ENCODE peak calls at places on chromosomes 12 and 14, in four cellular contexts. One of them, this sample, is unnamed. For H3K4me1, the result is how much of the 10 kb centered on the place peaks cover.

GRCh38 chr14:35558680-35559079 is 24.7 kb downstream of the INSM2 start:
- DNase-seq in fibroblast of lung: no peak
- DNase-seq in heart right ventricle: no peak
- DNase-seq in right lobe of liver: no peak
- DNase-seq in this sample: no peak

GRCh38 chr14:24117179-24117578 is 2.4 kb upstream of the NRL start:
- DNase-seq in fibroblast of lung: no peak
- DNase-seq in heart right ventricle: no peak
- DNase-seq in right lobe of liver: peak
- DNase-seq in this sample: no peak

GRCh38 chr14:101772770-101773169 is 11.3 kb downstream of the PPP2R5C start:
- DNase-seq in heart right ventricle: no peak
- DNase-seq in fibroblast of lung: no peak
- DNase-seq in right lobe of liver: no peak
- DNase-seq in this sample: no peak

GRCh38 chr12:59678759-59679411 is 83.1 kb downstream of the SLC16A7 start:
- DNase-seq in heart right ventricle: peak
- DNase-seq in fibroblast of lung: no peak
- DNase-seq in right lobe of liver: no peak
- DNase-seq in this sample: no peak

GRCh38 chr12:23686095-23686494 is 263.4 kb downstream of the SOX5 start:
- DNase-seq in fibroblast of lung: peak
- DNase-seq in heart right ventricle: no peak
- DNase-seq in right lobe of liver: no peak
- DNase-seq in this sample: no peak

GRCh38 chr12:124641591-124641990 is 74.2 kb upstream of the NCOR2 start:
- DNase-seq in right lobe of liver: no peak
- DNase-seq in fibroblast of lung: no peak
- DNase-seq in heart right ventricle: no peak
- DNase-seq in this sample: no peak

GRCh38 chr12:78645956-78646355 is 218.6 kb upstream of the SYT1 start:
- DNase-seq in right lobe of liver: no peak
- DNase-seq in fibroblast of lung: no peak
- DNase-seq in heart right ventricle: no peak
- DNase-seq in this sample: no peak

GRCh38 chr12:100128509-100128908 is 14.2 kb downstream of the BLTP3B start:
- DNase-seq in fibroblast of lung: peak
- DNase-seq in right lobe of liver: no peak
- DNase-seq in heart right ventricle: peak
- DNase-seq in this sample: no peak

GRCh38 chr12:82874935-82875334 is 188.2 kb downstream of the TMTC2 start:
- DNase-seq in fibroblast of lung: peak
- DNase-seq in heart right ventricle: no peak
- DNase-seq in right lobe of liver: no peak
- DNase-seq in this sample: no peak

GRCh38 chr14:69650948-69651369 is 39.6 kb downstream of the SUSD6 start:
- DNase-seq in right lobe of liver: no peak
- DNase-seq in heart right ventricle: no peak
- DNase-seq in fibroblast of lung: no peak
- DNase-seq in this sample: no peak

GRCh38 chr14:69657961-69658360 is 46.6 kb downstream of the SUSD6 start:
- DNase-seq in fibroblast of lung: peak
- DNase-seq in heart right ventricle: no peak
- DNase-seq in right lobe of liver: peak
- DNase-seq in this sample: no peak

GRCh38 chr14:69652942-69653680 is 41.7 kb downstream of the SUSD6 start:
- DNase-seq in heart right ventricle: no peak
- DNase-seq in right lobe of liver: no peak
- DNase-seq in fibroblast of lung: no peak
- DNase-seq in this sample: no peak

GRCh38 chr14:69651653-69652052 is 40.3 kb downstream of the SUSD6 start:
- DNase-seq in right lobe of liver: no peak
- DNase-seq in fibroblast of lung: no peak
- DNase-seq in heart right ventricle: no peak
- DNase-seq in this sample: no peak

DNA sequence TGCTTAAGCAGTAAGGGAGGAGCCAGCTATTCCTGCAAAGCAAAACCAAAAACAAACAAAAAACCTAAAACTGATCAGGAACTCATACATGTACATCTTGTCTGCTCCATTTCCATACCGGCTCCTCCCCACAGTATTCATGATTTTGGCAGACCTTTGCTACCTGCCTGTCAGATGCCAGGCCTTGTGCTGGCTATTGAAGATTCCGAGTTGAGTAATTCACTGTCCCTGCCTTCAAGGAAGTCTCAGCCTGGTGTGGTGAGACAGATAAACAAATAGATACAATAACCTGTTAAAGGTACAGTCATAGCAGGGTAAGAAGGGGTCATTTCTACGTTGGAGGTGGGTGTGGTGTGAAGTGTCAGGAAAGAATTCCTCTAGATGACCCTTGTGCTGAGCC is 42.7 kb downstream of the SUSD6 start:
- DNase-seq in right lobe of liver: no peak
- DNase-seq in fibroblast of lung: no peak
- DNase-seq in heart right ventricle: no peak
- DNase-seq in this sample: no peak
- H3K4me1 ChIP-seq in right lobe of liver: under half
- H3K4me1 ChIP-seq in fibroblast of lung: under half
- H3K4me1 ChIP-seq in heart right ventricle: half or more
- H3K4me1 ChIP-seq in this sample: half or more

DNA sequence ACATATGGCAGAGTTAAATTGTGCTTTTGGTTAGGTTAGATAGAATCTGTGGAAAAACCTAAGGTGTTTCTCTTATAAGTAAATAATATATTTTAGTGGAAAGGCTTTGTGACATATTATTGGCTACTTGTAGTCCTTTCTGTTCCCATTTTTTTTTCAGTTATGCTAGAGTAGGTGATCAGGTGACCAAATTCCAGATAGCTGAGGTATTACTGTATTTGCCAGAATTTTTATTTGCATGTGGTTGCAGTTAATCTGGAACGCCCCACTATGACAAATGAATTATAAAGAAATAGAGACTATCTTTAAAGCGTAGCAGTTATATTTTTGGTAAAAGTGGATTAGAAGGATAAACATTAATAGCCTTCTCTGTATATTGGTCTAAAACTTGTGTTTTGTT is 52.0 kb downstream of the ARHGAP5 start:
- DNase-seq in fibroblast of lung: peak
- DNase-seq in right lobe of liver: no peak
- DNase-seq in heart right ventricle: no peak
- DNase-seq in this sample: no peak
- H3K27ac ChIP-seq in fibroblast of lung: no peak
- H3K27ac ChIP-seq in right lobe of liver: no peak
- H3K27ac ChIP-seq in heart right ventricle: peak
- H3K27ac ChIP-seq in this sample: no peak

DNA sequence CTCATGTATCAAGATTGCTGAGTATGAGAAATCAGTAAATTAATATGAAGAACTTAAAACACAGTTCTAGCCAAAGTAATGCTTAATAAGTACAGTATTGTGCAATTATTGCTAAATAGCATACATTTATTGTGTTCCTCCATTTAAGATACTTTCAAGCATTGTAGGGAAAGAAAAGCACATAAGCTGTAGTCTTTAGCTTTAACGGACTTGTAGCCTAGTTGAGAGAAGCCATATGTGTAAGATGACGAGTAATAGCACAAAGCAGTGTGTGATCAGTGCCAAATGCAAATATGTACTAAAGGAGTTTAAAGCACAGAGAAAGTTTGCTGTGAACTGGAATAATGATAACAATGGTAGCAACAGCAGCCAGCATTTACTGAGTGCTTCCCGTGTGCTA is 38.1 kb downstream of the ETV6 start:
- DNase-seq in fibroblast of lung: peak
- DNase-seq in right lobe of liver: no peak
- DNase-seq in heart right ventricle: no peak
- DNase-seq in this sample: no peak
- H3K4me1 ChIP-seq in fibroblast of lung: under half
- H3K4me1 ChIP-seq in right lobe of liver: under half
- H3K4me1 ChIP-seq in heart right ventricle: half or more
- H3K4me1 ChIP-seq in this sample: under half

GRCh38 chr12:31712877-31713276 is 15.9 kb downstream of the AMN1 start:
- DNase-seq in right lobe of liver: no peak
- DNase-seq in heart right ventricle: no peak
- DNase-seq in fibroblast of lung: no peak
- DNase-seq in this sample: no peak

GRCh38 chr12:31710021-31710818 is 18.6 kb downstream of the AMN1 start:
- DNase-seq in right lobe of liver: no peak
- DNase-seq in heart right ventricle: no peak
- DNase-seq in fibroblast of lung: no peak
- DNase-seq in this sample: no peak

GRCh38 chr12:31714406-31715271 is 14.2 kb downstream of the AMN1 start:
- DNase-seq in fibroblast of lung: no peak
- DNase-seq in right lobe of liver: no peak
- DNase-seq in heart right ventricle: no peak
- DNase-seq in this sample: no peak

GRCh38 chr12:31715283-31715825 is 13.5 kb downstream of the AMN1 start:
- DNase-seq in heart right ventricle: no peak
- DNase-seq in right lobe of liver: no peak
- DNase-seq in fibroblast of lung: peak
- DNase-seq in this sample: no peak
- H3K27ac ChIP-seq in heart right ventricle: peak
- H3K27ac ChIP-seq in right lobe of liver: no peak
- H3K27ac ChIP-seq in fibroblast of lung: no peak
- H3K27ac ChIP-seq in this sample: peak